ENCODE peak calls at places on chromosomes 6 and 20, in six cellular contexts. F is HCT116, X is transverse colon, V is stomach, K is HepG2, I is sigmoid colon. H is an unnamed sample.

GRCh38 chr20:32539817-32540675 is 45.1 kb downstream of the NOL4L start:
- DNase-seq in F (no peak), X (peak; percentile 51), V (peak; percentile 56), K (peak; percentile 71), I (no peak), H (no peak)

GRCh38 chr20:438581-439469 is 23.5 kb downstream of the TBC1D20 start:
- DNase-seq in F (no peak), X (peak; percentile 41), V (peak; percentile 47), K (no peak), I (no peak), H (no peak)

GRCh38 chr6:14875678-14876063 is 370.2 kb upstream of the JARID2 start:
- DNase-seq in F (no peak), X (no peak), V (no peak), K (no peak), I (no peak), H (no peak)

GRCh38 chr6:38336922-38337321 is 302.8 kb downstream of the BTBD9 start:
- DNase-seq in F (no peak), X (no peak), V (no peak), K (no peak), I (no peak), H (no peak)

GRCh38 chr6:68640506-68640875 is 5.4 kb downstream of the ADGRB3 start:
- DNase-seq in F (no peak), X (no peak), V (no peak), K (no peak), I (no peak), H (no peak)

GRCh38 chr6:137810554-137811120 is 56.4 kb upstream of the TNFAIP3 start:
- DNase-seq in F (no peak), X (no peak), V (no peak), K (peak; percentile 78), I (no peak), H (no peak)

GRCh38 chr6:50832912-50833311 is 14.2 kb downstream of the TFAP2B start:
- DNase-seq in F (no peak), X (no peak), V (no peak), K (no peak), I (no peak), H (no peak)

GRCh38 chr6:100226811-100227210 is 232.8 kb upstream of the MCHR2 start:
- DNase-seq in F (no peak), X (no peak), V (no peak), K (no peak), I (no peak), H (no peak)

GRCh38 chr20:5171074-5171789 is 44.4 kb downstream of the CDS2 start:
- DNase-seq in F (no peak), X (no peak), V (no peak), K (no peak), I (no peak), H (no peak)

GRCh38 chr6:100475554-100476325 is 11.0 kb upstream of the SIM1 start:
- DNase-seq in F (no peak), X (no peak), V (no peak), K (no peak), I (no peak), H (no peak)

GRCh38 chr6:159125977-159126376 is 43.2 kb upstream of the FNDC1 start:
- DNase-seq in F (no peak), X (no peak), V (no peak), K (no peak), I (no peak), H (no peak)

GRCh38 chr6:101146389-101146788 is 247.1 kb upstream of the GRIK2 start:
- DNase-seq in F (peak; percentile 27), X (no peak), V (no peak), K (no peak), I (no peak), H (no peak)

GRCh38 chr20:54133434-54134427 is 40.1 kb downstream of the CYP24A1 start:
- DNase-seq in F (peak; percentile 63), X (peak; percentile 60), V (no peak), K (peak; percentile 100), I (no peak), H (no peak)

GRCh38 chr6:112086744-112087135 is 542 bp downstream of the TUBE1 start:
- DNase-seq in F (peak; percentile 34), X (no peak), V (no peak), K (peak; percentile 52), I (no peak), H (no peak)

GRCh38 chr20:16397053-16397452 is 176.2 kb downstream of the KIF16B start:
- DNase-seq in F (no peak), X (no peak), V (no peak), K (no peak), I (peak; percentile 66), H (no peak)

GRCh38 chr6:57305754-57306153 is 11.7 kb upstream of the PRIM2 start:
- DNase-seq in F (no peak), X (no peak), V (no peak), K (no peak), I (no peak), H (no peak)

GRCh38 chr6:168384045-168385038 is 56.6 kb upstream of the SMOC2 start:
- DNase-seq in F (no peak), X (no peak), V (no peak), K (no peak), I (peak; percentile 61), H (no peak)

GRCh38 chr20:23047738-23048214 is 1.7 kb downstream of the THBD start:
- DNase-seq in F (no peak), X (no peak), V (peak; percentile 46), K (no peak), I (no peak), H (no peak)

GRCh38 chr6:7919871-7920270 is 9.3 kb upstream of the TXNDC5 start:
- DNase-seq in F (peak; percentile 60), X (no peak), V (no peak), K (peak; percentile 36), I (no peak), H (no peak)

GRCh38 chr6:12543953-12544352 is 172.6 kb upstream of the PHACTR1 start:
- DNase-seq in F (no peak), X (no peak), V (no peak), K (no peak), I (no peak), H (peak; percentile 11)

GRCh38 chr6:149026530-149026942 is 279.7 kb downstream of the UST start:
- DNase-seq in F (peak; percentile 70), X (no peak), V (no peak), K (peak; percentile 48), I (no peak), H (no peak)

GRCh38 chr6:170137176-170137891 is 153.5 kb downstream of the DLL1 start:
- DNase-seq in F (no peak), X (peak; percentile 23), V (peak; percentile 25), K (no peak), I (peak; percentile 72), H (no peak)

GRCh38 chr6:13303668-13304017 is 24.7 kb downstream of the TBC1D7 start:
- DNase-seq in F (no peak), X (peak; percentile 87), V (peak; percentile 69), K (no peak), I (peak; percentile 87), H (peak; percentile 39)

GRCh38 chr6:156700440-156701057 is 76.6 kb upstream of the ARID1B start:
- DNase-seq in F (no peak), X (no peak), V (no peak), K (no peak), I (no peak), H (no peak)

GRCh38 chr6:156699017-156699421 is 78.2 kb upstream of the ARID1B start:
- DNase-seq in F (no peak), X (no peak), V (no peak), K (no peak), I (no peak), H (no peak)

GRCh38 chr6:156697224-156697623 is 80.0 kb upstream of the ARID1B start:
- DNase-seq in F (no peak), X (no peak), V (no peak), K (no peak), I (no peak), H (no peak)

GRCh38 chr6:156695747-156696146 is 81.4 kb upstream of the ARID1B start:
- DNase-seq in F (no peak), X (no peak), V (no peak), K (no peak), I (no peak), H (no peak)

GRCh38 chr6:156698239-156699016 is 78.8 kb upstream of the ARID1B start:
- DNase-seq in F (no peak), X (peak; percentile 56), V (no peak), K (no peak), I (no peak), H (no peak)
- TF ChIP-seq POLR2AphosphoS5 in F (no peak), X (no peak), V (no peak), K (no peak), I (no peak), H (peak; percentile 68)

GRCh38 chr6:31717499-31718222 is 2.5 kb downstream of the LY6G6D start:
- DNase-seq in F (no peak), X (no peak), V (no peak), K (peak; percentile 74), I (no peak), H (no peak)
- TF ChIP-seq POLR2AphosphoS5 in F (no peak), X (no peak), V (no peak), K (no peak), I (no peak), H (no peak)

GRCh38 chr6:124961784-124962611 is at the start of gene RNF217:
- DNase-seq in F (no peak), X (peak; percentile 50), V (peak; percentile 55), K (no peak), I (peak; percentile 90), H (peak; percentile 4)
- TF ChIP-seq POLR2AphosphoS5 in F (peak; percentile 78), X (peak; percentile 34), V (peak; percentile 36), K (no peak), I (peak; percentile 73), H (no peak)

GRCh38 chr6:125831660-125832059 is 40.9 kb downstream of the NCOA7 start:
- DNase-seq in F (no peak), X (no peak), V (no peak), K (no peak), I (no peak), H (no peak)

GRCh38 chr6:125834347-125834746 is 43.6 kb downstream of the NCOA7 start:
- DNase-seq in F (no peak), X (no peak), V (no peak), K (no peak), I (no peak), H (no peak)

GRCh38 chr6:125836466-125836865 is 45.7 kb downstream of the NCOA7 start:
- DNase-seq in F (no peak), X (no peak), V (no peak), K (no peak), I (no peak), H (no peak)

GRCh38 chr6:125832396-125832795 is 41.6 kb downstream of the NCOA7 start:
- DNase-seq in F (no peak), X (no peak), V (no peak), K (no peak), I (no peak), H (no peak)

DNA sequence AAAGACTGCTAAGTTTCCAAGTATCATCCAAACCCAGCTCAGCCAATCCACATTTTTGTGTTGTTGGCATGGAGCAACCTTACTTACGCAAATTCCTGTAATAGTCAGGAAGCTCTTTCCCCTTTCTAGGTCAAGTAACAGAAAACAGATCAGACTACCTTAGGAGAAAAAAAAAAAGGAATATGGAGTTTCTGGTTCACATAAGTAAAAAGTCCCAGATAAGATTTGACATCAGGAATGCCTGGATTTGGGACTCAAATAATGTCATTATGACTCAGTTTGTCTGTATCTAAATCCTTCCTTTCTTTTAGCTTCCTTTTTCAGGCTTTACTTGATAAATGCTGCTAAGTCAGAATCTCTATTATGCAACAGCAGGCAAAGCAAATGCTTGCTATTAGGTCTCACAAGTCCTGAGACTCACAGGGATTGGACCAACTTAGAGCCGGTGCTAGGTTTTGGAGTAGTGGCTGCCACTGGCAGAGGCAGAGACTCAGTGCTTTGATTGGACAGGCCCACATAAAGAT is 44.5 kb downstream of the NCOA7 start:
- DNase-seq in F (no peak), X (no peak), V (no peak), K (no peak), I (peak; percentile 72), H (no peak)
- TF ChIP-seq POLR2AphosphoS5 in F (no peak), X (no peak), V (no peak), K (no peak), I (no peak), H (no peak)

GRCh38 chr6:33708516-33709204 is 2.8 kb downstream of the UQCC2 start:
- DNase-seq in F (no peak), X (no peak), V (no peak), K (no peak), I (no peak), H (no peak)
- TF ChIP-seq POLR2AphosphoS5 in F (no peak), X (no peak), V (no peak), K (no peak), I (no peak), H (no peak)

H was measured in GM12892.